ENCODE peak calls at places on chromosomes 12 and 14, in five cellular contexts. U, O, C, G and M are unnamed samples.
A peak's percentile ranks its signal among the peaks of the same experiment; 100 is the strongest.

GRCh38 chr12:14256555-14257169 is 108.8 kb upstream of the ATF7IP start:
- DNase-seq in U (peak; percentile 16), G (peak; percentile 60), C (peak; percentile 50), O (peak; percentile 92), M (peak; percentile 24)

GRCh38 chr14:23182372-23183014 is 967 bp downstream of the SLC7A8 start:
- DNase-seq in G (no peak), C (no peak), O (peak; percentile 53), U (peak; percentile 91), M (no peak)

GRCh38 chr12:9925746-9926393 is 6.3 kb downstream of the CLEC2A start:
- DNase-seq in U (no peak), G (peak; percentile 16), O (peak; percentile 62), C (peak; percentile 0), M (no peak)

GRCh38 chr12:120495723-120496352 is at the start of gene DYNLL1:
- DNase-seq in G (peak; percentile 92), U (peak; percentile 92), O (peak; percentile 98), C (peak; percentile 93), M (peak; percentile 79)

GRCh38 chr14:93903342-93904184 is 23.6 kb upstream of the FAM181A start:
- DNase-seq in C (no peak), U (no peak), G (no peak), O (peak; percentile 34), M (no peak)

GRCh38 chr12:93552427-93552826 is 20.0 kb upstream of the SOCS2 start:
- DNase-seq in C (no peak), O (no peak), G (no peak), U (no peak), M (no peak)

GRCh38 chr14:64828096-64828495 is 51.6 kb downstream of the SPTB start:
- DNase-seq in O (no peak), C (no peak), U (no peak), G (no peak), M (no peak)

GRCh38 chr12:51326762-51327439 is 2.9 kb upstream of the BIN2 start:
- DNase-seq in G (no peak), O (peak; percentile 79), U (no peak), C (peak; percentile 93), M (peak; percentile 93)